ENCODE peak calls at places on chromosomes 12 and 14, in seven cellular contexts. One of them, this sample, is unnamed.

GRCh38 chr14:20383636-20384035 is 29.7 kb downstream of the TEP1 start:
- DNase-seq in posterior cingulate gyrus: no peak
- DNase-seq in fibroblast of the aortic adventitia: no peak
- DNase-seq in left colon: no peak
- DNase-seq in Calu3: no peak
- DNase-seq in nephron progenitor cell: no peak
- DNase-seq in anterior cingulate cortex: no peak
- DNase-seq in this sample: no peak

GRCh38 chr14:49893309-49894213 is 679 bp downstream of the ARF6 start:
- DNase-seq in nephron progenitor cell: peak
- DNase-seq in left colon: peak
- DNase-seq in Calu3: peak
- DNase-seq in posterior cingulate gyrus: no peak
- DNase-seq in anterior cingulate cortex: peak
- DNase-seq in fibroblast of the aortic adventitia: no peak
- DNase-seq in this sample: peak

GRCh38 chr14:50726372-50727107 is 58.4 kb upstream of the SAV1 start:
- DNase-seq in posterior cingulate gyrus: no peak
- DNase-seq in fibroblast of the aortic adventitia: peak
- DNase-seq in Calu3: no peak
- DNase-seq in nephron progenitor cell: no peak
- DNase-seq in left colon: no peak
- DNase-seq in anterior cingulate cortex: no peak
- DNase-seq in this sample: no peak

GRCh38 chr14:81727243-81727642 is 193.6 kb upstream of the SEL1L start:
- DNase-seq in fibroblast of the aortic adventitia: no peak
- DNase-seq in posterior cingulate gyrus: no peak
- DNase-seq in Calu3: no peak
- DNase-seq in left colon: no peak
- DNase-seq in anterior cingulate cortex: no peak
- DNase-seq in nephron progenitor cell: no peak
- DNase-seq in this sample: no peak

GRCh38 chr14:61589691-61590521 is 105.4 kb upstream of the HIF1A start:
- DNase-seq in anterior cingulate cortex: no peak
- DNase-seq in left colon: no peak
- DNase-seq in nephron progenitor cell: peak
- DNase-seq in posterior cingulate gyrus: no peak
- DNase-seq in fibroblast of the aortic adventitia: no peak
- DNase-seq in Calu3: no peak
- DNase-seq in this sample: no peak

GRCh38 chr14:100192250-100192671 is 32.8 kb upstream of the DEGS2 start:
- DNase-seq in fibroblast of the aortic adventitia: no peak
- DNase-seq in posterior cingulate gyrus: no peak
- DNase-seq in Calu3: no peak
- DNase-seq in anterior cingulate cortex: no peak
- DNase-seq in nephron progenitor cell: no peak
- DNase-seq in left colon: peak
- DNase-seq in this sample: no peak

GRCh38 chr12:42213023-42213422 is 25.0 kb downstream of the YAF2 start:
- DNase-seq in nephron progenitor cell: no peak
- DNase-seq in fibroblast of the aortic adventitia: peak
- DNase-seq in anterior cingulate cortex: no peak
- DNase-seq in posterior cingulate gyrus: no peak
- DNase-seq in Calu3: no peak
- DNase-seq in left colon: peak
- DNase-seq in this sample: no peak

GRCh38 chr12:15603461-15604085 is 185.6 kb downstream of the EPS8 start:
- DNase-seq in posterior cingulate gyrus: no peak
- DNase-seq in left colon: no peak
- DNase-seq in nephron progenitor cell: no peak
- DNase-seq in anterior cingulate cortex: no peak
- DNase-seq in fibroblast of the aortic adventitia: no peak
- DNase-seq in Calu3: no peak
- DNase-seq in this sample: no peak

GRCh38 chr12:65876898-65877721 is 52.8 kb downstream of the HMGA2 start:
- DNase-seq in anterior cingulate cortex: no peak
- DNase-seq in nephron progenitor cell: peak
- DNase-seq in posterior cingulate gyrus: no peak
- DNase-seq in fibroblast of the aortic adventitia: peak
- DNase-seq in Calu3: peak
- DNase-seq in left colon: no peak
- DNase-seq in this sample: no peak

GRCh38 chr12:67430708-67431335 is 161.7 kb downstream of the CAND1 start:
- DNase-seq in anterior cingulate cortex: peak
- DNase-seq in left colon: no peak
- DNase-seq in Calu3: no peak
- DNase-seq in nephron progenitor cell: no peak
- DNase-seq in posterior cingulate gyrus: no peak
- DNase-seq in fibroblast of the aortic adventitia: peak
- DNase-seq in this sample: peak

GRCh38 chr12:121575952-121576615 is 4.7 kb downstream of the KDM2B start:
- DNase-seq in posterior cingulate gyrus: peak
- DNase-seq in nephron progenitor cell: no peak
- DNase-seq in left colon: no peak
- DNase-seq in Calu3: no peak
- DNase-seq in fibroblast of the aortic adventitia: peak
- DNase-seq in anterior cingulate cortex: no peak
- DNase-seq in this sample: no peak

GRCh38 chr14:23432946-23433345 is 2.5 kb downstream of the MYH7 start:
- DNase-seq in fibroblast of the aortic adventitia: no peak
- DNase-seq in Calu3: no peak
- DNase-seq in nephron progenitor cell: no peak
- DNase-seq in left colon: no peak
- DNase-seq in anterior cingulate cortex: no peak
- DNase-seq in posterior cingulate gyrus: peak
- DNase-seq in this sample: peak

GRCh38 chr12:89376202-89376529 is 23.9 kb upstream of the DUSP6 start:
- DNase-seq in nephron progenitor cell: no peak
- DNase-seq in Calu3: no peak
- DNase-seq in fibroblast of the aortic adventitia: no peak
- DNase-seq in posterior cingulate gyrus: no peak
- DNase-seq in left colon: no peak
- DNase-seq in anterior cingulate cortex: no peak
- DNase-seq in this sample: no peak

GRCh38 chr14:35257809-35258208 is 34.4 kb upstream of the PSMA6 start:
- DNase-seq in nephron progenitor cell: no peak
- DNase-seq in fibroblast of the aortic adventitia: peak
- DNase-seq in Calu3: no peak
- DNase-seq in left colon: no peak
- DNase-seq in posterior cingulate gyrus: no peak
- DNase-seq in anterior cingulate cortex: no peak
- DNase-seq in this sample: no peak

GRCh38 chr14:73026845-73027542 is at the start of gene ZFYVE1:
- DNase-seq in anterior cingulate cortex: peak
- DNase-seq in left colon: peak
- DNase-seq in fibroblast of the aortic adventitia: peak
- DNase-seq in nephron progenitor cell: peak
- DNase-seq in Calu3: peak
- DNase-seq in posterior cingulate gyrus: peak
- DNase-seq in this sample: peak

GRCh38 chr12:132610051-132610759 is at the start of gene LRCOL1:
- DNase-seq in Calu3: no peak
- DNase-seq in nephron progenitor cell: no peak
- DNase-seq in anterior cingulate cortex: no peak
- DNase-seq in fibroblast of the aortic adventitia: peak
- DNase-seq in left colon: no peak
- DNase-seq in posterior cingulate gyrus: no peak
- DNase-seq in this sample: no peak

GRCh38 chr12:93427779-93428564 is 13.8 kb downstream of the UBE2N start:
- DNase-seq in fibroblast of the aortic adventitia: peak
- DNase-seq in left colon: no peak
- DNase-seq in Calu3: no peak
- DNase-seq in nephron progenitor cell: no peak
- DNase-seq in posterior cingulate gyrus: no peak
- DNase-seq in anterior cingulate cortex: no peak
- DNase-seq in this sample: no peak

GRCh38 chr12:18595406-18595805 is 142.4 kb downstream of the PLCZ1 start:
- DNase-seq in fibroblast of the aortic adventitia: no peak
- DNase-seq in Calu3: peak
- DNase-seq in anterior cingulate cortex: no peak
- DNase-seq in left colon: no peak
- DNase-seq in nephron progenitor cell: no peak
- DNase-seq in posterior cingulate gyrus: no peak
- DNase-seq in this sample: no peak

GRCh38 chr14:80202888-80203562 is 8.3 kb downstream of the DIO2 start:
- DNase-seq in nephron progenitor cell: peak
- DNase-seq in Calu3: peak
- DNase-seq in posterior cingulate gyrus: no peak
- DNase-seq in fibroblast of the aortic adventitia: no peak
- DNase-seq in anterior cingulate cortex: no peak
- DNase-seq in left colon: peak
- DNase-seq in this sample: no peak

GRCh38 chr12:120515496-120515895 is 13.5 kb downstream of the COQ5 start:
- DNase-seq in posterior cingulate gyrus: no peak
- DNase-seq in left colon: no peak
- DNase-seq in anterior cingulate cortex: peak
- DNase-seq in fibroblast of the aortic adventitia: no peak
- DNase-seq in Calu3: no peak
- DNase-seq in nephron progenitor cell: no peak
- DNase-seq in this sample: no peak

GRCh38 chr12:31491819-31492598 is 98.9 kb downstream of the DENND5B start:
- DNase-seq in Calu3: peak
- DNase-seq in fibroblast of the aortic adventitia: peak
- DNase-seq in left colon: no peak
- DNase-seq in anterior cingulate cortex: no peak
- DNase-seq in nephron progenitor cell: no peak
- DNase-seq in posterior cingulate gyrus: no peak
- DNase-seq in this sample: no peak

GRCh38 chr12:120820885-120821510 is 83.2 kb downstream of the SPPL3 start:
- DNase-seq in left colon: no peak
- DNase-seq in posterior cingulate gyrus: no peak
- DNase-seq in nephron progenitor cell: no peak
- DNase-seq in fibroblast of the aortic adventitia: no peak
- DNase-seq in Calu3: no peak
- DNase-seq in anterior cingulate cortex: no peak
- DNase-seq in this sample: no peak

GRCh38 chr12:119012179-119012578 is 30.8 kb downstream of the SRRM4 start:
- DNase-seq in nephron progenitor cell: no peak
- DNase-seq in left colon: no peak
- DNase-seq in anterior cingulate cortex: no peak
- DNase-seq in fibroblast of the aortic adventitia: no peak
- DNase-seq in Calu3: no peak
- DNase-seq in posterior cingulate gyrus: no peak
- DNase-seq in this sample: no peak

GRCh38 chr12:47817272-47818006 is 2.3 kb downstream of the HDAC7 start:
- DNase-seq in Calu3: no peak
- DNase-seq in posterior cingulate gyrus: no peak
- DNase-seq in anterior cingulate cortex: peak
- DNase-seq in left colon: no peak
- DNase-seq in fibroblast of the aortic adventitia: no peak
- DNase-seq in nephron progenitor cell: no peak
- DNase-seq in this sample: peak

This sample was measured in posterior vena cava.